ENCODE peak calls at places on chromosomes 6 and 20, in five cellular contexts. F is transverse colon, G is vagina, Y is sigmoid colon, N is stomach. Q is an unnamed sample.
A peak's percentile ranks its signal among the peaks of the same experiment; 100 is the strongest.

GRCh38 chr6:32947552-32948465 is 5.1 kb downstream of the HLA-DMA start:
- DNase-seq in Y (no peak), F (peak; percentile 69), N (no peak), G (no peak), Q (no peak)

GRCh38 chr20:63876489-63877036 is 11.5 kb downstream of the TPD52L2 start:
- DNase-seq in N (no peak), F (no peak), G (no peak), Y (no peak), Q (no peak)

GRCh38 chr6:104943781-104944180 is 13.1 kb upstream of the LIN28B start:
- DNase-seq in N (no peak), Y (no peak), G (no peak), F (no peak), Q (no peak)

GRCh38 chr20:953742-954141 is 37.6 kb upstream of the ANGPT4 start:
- DNase-seq in Y (peak; percentile 25), N (no peak), G (no peak), F (no peak), Q (no peak)

GRCh38 chr20:53597085-53597482 is 3.4 kb upstream of the ZNF217 start:
- DNase-seq in G (no peak), F (no peak), N (peak; percentile 21), Y (no peak), Q (no peak)

GRCh38 chr20:37436527-37436926 is 84.5 kb upstream of the NNAT start:
- DNase-seq in Y (no peak), G (no peak), N (no peak), F (no peak), Q (no peak)

GRCh38 chr20:58695084-58695722 is 2.6 kb downstream of the NPEPL1 start:
- DNase-seq in G (no peak), F (no peak), N (no peak), Y (no peak), Q (no peak)

GRCh38 chr20:19907326-19908056 is 109.7 kb upstream of the NAA20 start:
- DNase-seq in F (no peak), G (no peak), Y (no peak), N (no peak), Q (no peak)

GRCh38 chr6:169253745-169254238 is at the start of gene THBS2:
- DNase-seq in F (peak; percentile 24), G (no peak), Y (peak; percentile 92), N (no peak), Q (no peak)

GRCh38 chr20:47181056-47181862 is 175.2 kb downstream of the ZMYND8 start:
- DNase-seq in N (peak; percentile 40), Y (no peak), F (peak; percentile 14), G (no peak), Q (no peak)

GRCh38 chr6:136547336-136547735 is 2.9 kb downstream of the MAP7 start:
- DNase-seq in Y (no peak), N (no peak), F (no peak), G (no peak), Q (no peak)

GRCh38 chr6:101088594-101088993 is 207.5 kb upstream of the ASCC3 start:
- DNase-seq in G (no peak), N (no peak), F (no peak), Y (no peak), Q (no peak)
- TF ChIP-seq POLR2A in G (no peak), N (no peak), F (no peak), Y (no peak), Q (no peak)

GRCh38 chr20:49452011-49452482 is 30.4 kb downstream of the KCNB1 start:
- DNase-seq in F (no peak), G (no peak), Y (peak; percentile 82), N (no peak), Q (no peak)
- TF ChIP-seq POLR2AphosphoS5 in F (no peak), G (no peak), Y (peak; percentile 56), N (no peak), Q (peak; percentile 49)

GRCh38 chr6:112225691-112226090 is 28.7 kb downstream of the LAMA4 start:
- DNase-seq in N (no peak), G (no peak), F (no peak), Y (no peak), Q (no peak)

GRCh38 chr6:112224088-112224487 is 30.3 kb downstream of the LAMA4 start:
- DNase-seq in Y (no peak), N (no peak), F (no peak), G (no peak), Q (no peak)

GRCh38 chr6:112228480-112229332 is 25.7 kb downstream of the LAMA4 start:
- DNase-seq in Y (no peak), F (no peak), N (no peak), G (no peak), Q (no peak)

GRCh38 chr6:112227992-112228391 is 26.4 kb downstream of the LAMA4 start:
- DNase-seq in N (no peak), G (no peak), F (no peak), Y (no peak), Q (no peak)

DNA sequence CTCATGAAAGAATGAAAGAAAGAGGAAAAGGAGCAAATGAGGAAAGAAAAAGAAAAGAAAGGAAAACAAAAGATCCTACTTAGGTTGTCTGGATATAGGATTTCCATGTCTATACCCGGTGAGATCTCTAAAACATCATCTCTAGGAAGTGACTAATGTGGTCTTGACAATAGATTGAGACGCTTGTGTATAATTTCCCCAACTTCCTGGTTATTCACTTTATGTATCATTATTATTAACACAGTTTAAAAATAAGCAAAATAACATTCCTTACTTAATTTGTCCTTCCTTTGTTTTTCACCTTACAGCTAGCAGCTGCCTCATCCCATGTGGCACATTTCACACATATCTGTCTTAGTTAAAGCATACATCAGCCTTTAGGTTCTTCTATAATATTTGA is 27.0 kb downstream of the LAMA4 start:
- DNase-seq in F (no peak), Y (no peak), N (no peak), G (no peak), Q (no peak)
- TF ChIP-seq POLR2A in F (no peak), Y (no peak), N (no peak), G (no peak), Q (no peak)

DNA sequence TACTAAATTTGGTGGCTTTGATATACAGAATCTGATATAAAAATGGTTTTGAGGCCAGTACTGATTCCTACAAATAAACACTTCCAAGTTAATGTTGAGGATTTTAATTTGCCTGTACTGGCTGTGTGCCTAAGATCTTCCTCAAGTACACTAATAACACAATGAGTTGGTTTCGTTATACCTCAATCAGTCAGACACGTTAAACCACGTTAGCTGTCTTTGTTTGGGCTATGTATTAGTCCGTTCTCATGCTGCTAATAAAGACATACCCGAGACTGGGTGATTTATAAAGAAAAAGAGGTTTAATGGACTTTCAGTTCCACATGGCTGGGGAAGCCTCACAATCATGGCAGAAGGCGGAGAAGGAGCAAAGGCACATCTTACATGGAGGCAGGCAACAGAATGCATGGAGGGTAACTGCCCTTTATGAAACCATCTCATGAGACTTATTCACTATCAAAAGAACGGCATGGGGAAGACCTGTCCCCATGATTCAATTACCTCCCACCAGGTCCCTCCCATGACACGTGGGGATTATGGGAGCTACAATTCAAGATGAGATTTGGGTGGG is 46.2 kb downstream of the NT5E start:
- DNase-seq in G (no peak), N (no peak), F (no peak), Y (no peak), Q (no peak)
- TF ChIP-seq POLR2AphosphoS5 in G (no peak), N (no peak), F (no peak), Y (no peak), Q (no peak)

DNA sequence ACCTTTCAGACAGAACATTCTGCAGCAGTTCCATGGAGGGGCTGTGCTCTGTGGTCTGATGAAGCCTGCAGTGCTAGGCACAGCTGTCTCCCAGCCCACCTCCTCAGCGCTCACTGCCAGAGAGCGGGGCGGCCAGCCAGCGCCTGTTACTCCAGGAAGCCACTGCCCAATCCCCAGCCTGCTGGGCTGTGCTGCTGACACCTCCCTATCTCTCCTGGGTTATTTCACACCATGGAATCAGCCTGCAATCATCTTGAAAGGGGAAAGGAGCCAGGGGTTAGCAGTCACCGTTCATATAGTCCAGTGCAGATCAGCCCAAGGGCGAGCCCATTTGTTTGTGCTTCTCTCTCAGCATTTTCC is 46.3 kb upstream of the NHSL1 start:
- DNase-seq in N (peak; percentile 69), F (peak; percentile 60), Y (peak; percentile 79), G (no peak), Q (no peak)
- TF ChIP-seq POLR2A in N (no peak), F (no peak), Y (no peak), G (no peak), Q (no peak)

Q was measured in esophagus muscularis mucosa.